ENCODE peak calls at places on chromosomes 16 and 17, in five cellular contexts. Y is lower lobe of right lung, E is GM23248, D is PC-3, U is HL-60. I is an unnamed sample.

GRCh38 chr17:41967921-41968578 is 1.5 kb downstream of the CNP start:
- DNase-seq in E (no peak), U (no peak), Y (no peak), D (no peak), I (no peak)

GRCh38 chr17:49972486-49973270 is 3.7 kb downstream of the DLX4 start:
- DNase-seq in U (no peak), Y (no peak), E (peak), D (no peak), I (no peak)

GRCh38 chr17:63764701-63765100 is 8.7 kb downstream of the CCDC47 start:
- DNase-seq in U (no peak), D (no peak), Y (no peak), E (peak), I (no peak)

GRCh38 chr16:68786685-68787418 is 49.8 kb downstream of the CDH1 start:
- DNase-seq in D (no peak), Y (no peak), U (no peak), E (peak), I (peak)

GRCh38 chr17:80219777-80220708 is at the start of the genes SGSH and SLC26A11:
- DNase-seq in D (peak), Y (peak), E (peak), U (no peak), I (peak)

GRCh38 chr17:76513306-76513692 is 12.1 kb upstream of the RHBDF2 start:
- DNase-seq in D (no peak), U (no peak), Y (no peak), E (no peak), I (no peak)

GRCh38 chr17:82230627-82231311 is 1.9 kb downstream of the SLC16A3 start:
- DNase-seq in U (peak), D (peak), E (peak), Y (peak), I (peak)

GRCh38 chr17:48944519-48945260 is at the start of gene SNF8:
- DNase-seq in Y (peak), U (peak), E (peak), D (peak), I (peak)

GRCh38 chr17:79473111-79473835 is 137.6 kb downstream of the RBFOX3 start:
- DNase-seq in E (no peak), Y (no peak), D (peak), U (no peak), I (no peak)

GRCh38 chr16:67116388-67117311 is 6.9 kb downstream of the PHAF1 start:
- DNase-seq in E (peak), Y (no peak), U (peak), D (no peak), I (no peak)

GRCh38 chr17:78174870-78175642 is 6.7 kb downstream of the SYNGR2 start:
- DNase-seq in Y (no peak), E (no peak), U (no peak), D (no peak), I (no peak)

GRCh38 chr16:991759-992158 is 10.2 kb downstream of the SOX8 start:
- DNase-seq in E (no peak), D (no peak), Y (no peak), U (no peak), I (no peak)

GRCh38 chr16:10465821-10466220 is 80.0 kb downstream of the ATF7IP2 start:
- DNase-seq in Y (no peak), D (no peak), E (peak), U (no peak), I (no peak)

GRCh38 chr17:51035436-51035835 is 85.2 kb downstream of the SPAG9 start:
- DNase-seq in Y (no peak), E (peak), U (peak), D (no peak), I (peak)

GRCh38 chr17:17175917-17176316 is 30.2 kb downstream of the PLD6 start:
- DNase-seq in E (no peak), Y (no peak), D (no peak), U (peak), I (no peak)

GRCh38 chr17:40290629-40291296 is 3.1 kb downstream of the CDC6 start:
- DNase-seq in Y (no peak), D (peak), U (peak), E (peak), I (peak)

GRCh38 chr17:76558210-76559095 is 18.6 kb downstream of the PRCD start:
- DNase-seq in E (peak), D (peak), Y (no peak), U (peak), I (no peak)

GRCh38 chr16:54875443-54875842 is 55.2 kb upstream of the IRX5 start:
- DNase-seq in Y (no peak), U (no peak), D (no peak), E (no peak), I (no peak)

GRCh38 chr17:75783069-75783783 is 1.4 kb upstream of the UNK start:
- DNase-seq in Y (no peak), E (peak), U (peak), D (peak), I (peak)

GRCh38 chr17:33291248-33292183 is 1.6 kb downstream of the ASIC2 start:
- DNase-seq in D (no peak), Y (peak), U (peak), E (peak), I (no peak)

GRCh38 chr16:3183445-3184139 is 4.4 kb upstream of the OR1F1 start:
- DNase-seq in D (no peak), E (peak), U (no peak), Y (no peak), I (no peak)

GRCh38 chr16:79071424-79071823 is 529.1 kb downstream of the MAF start:
- DNase-seq in Y (no peak), D (no peak), U (no peak), E (no peak), I (no peak)

GRCh38 chr16:79066621-79067020 is 533.9 kb downstream of the MAF start:
- DNase-seq in U (no peak), D (no peak), E (no peak), Y (no peak), I (no peak)

GRCh38 chr16:79067600-79067999 is 532.9 kb downstream of the MAF start:
- DNase-seq in U (no peak), E (peak), D (no peak), Y (no peak), I (no peak)

GRCh38 chr16:79069634-79070033 is 530.9 kb downstream of the MAF start:
- DNase-seq in Y (no peak), U (no peak), E (no peak), D (no peak), I (no peak)

GRCh38 chr16:79069118-79069517 is 531.4 kb downstream of the MAF start:
- DNase-seq in Y (no peak), U (no peak), D (no peak), E (no peak), I (no peak)
- H3K27ac ChIP-seq in Y (no peak), U (no peak), D (no peak), E (no peak), I (no peak)

GRCh38 chr17:10623786-10624338 is 33.2 kb downstream of the MYH3 start:
- DNase-seq in E (no peak), Y (no peak), U (no peak), D (no peak), I (no peak)

GRCh38 chr17:10621397-10621796 is 35.7 kb downstream of the MYH3 start:
- DNase-seq in E (no peak), D (no peak), U (no peak), Y (no peak), I (no peak)

GRCh38 chr17:10622610-10623485 is 34.3 kb downstream of the MYH3 start:
- DNase-seq in Y (no peak), U (no peak), E (no peak), D (no peak), I (no peak)

GRCh38 chr17:10618202-10618635 is 38.9 kb downstream of the MYH3 start:
- DNase-seq in D (peak), E (peak), U (peak), Y (peak), I (peak)

DNA sequence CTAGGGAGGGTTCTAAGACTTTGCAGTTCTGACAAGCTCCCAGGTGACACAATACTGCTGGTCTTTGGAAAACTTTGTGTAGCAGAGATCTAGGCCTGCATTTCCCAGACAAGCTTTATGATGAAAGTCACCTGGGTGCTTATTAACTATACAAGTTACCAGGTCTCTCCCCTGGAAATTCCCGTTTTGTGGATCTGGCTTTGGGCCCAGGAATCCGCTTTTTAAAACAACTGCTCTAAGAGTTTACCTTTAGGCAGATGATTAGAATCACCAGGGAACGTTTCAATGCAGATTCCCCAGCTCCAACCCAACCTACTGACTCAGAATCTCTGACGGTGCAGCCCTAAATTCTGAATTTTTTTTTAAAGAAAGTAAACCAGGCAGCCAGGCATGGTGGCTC is 36.3 kb downstream of the MYH3 start:
- DNase-seq in D (peak), E (no peak), U (no peak), Y (no peak), I (no peak)
- H3K27ac ChIP-seq in D (no peak), E (no peak), U (no peak), Y (no peak), I (no peak)

DNA sequence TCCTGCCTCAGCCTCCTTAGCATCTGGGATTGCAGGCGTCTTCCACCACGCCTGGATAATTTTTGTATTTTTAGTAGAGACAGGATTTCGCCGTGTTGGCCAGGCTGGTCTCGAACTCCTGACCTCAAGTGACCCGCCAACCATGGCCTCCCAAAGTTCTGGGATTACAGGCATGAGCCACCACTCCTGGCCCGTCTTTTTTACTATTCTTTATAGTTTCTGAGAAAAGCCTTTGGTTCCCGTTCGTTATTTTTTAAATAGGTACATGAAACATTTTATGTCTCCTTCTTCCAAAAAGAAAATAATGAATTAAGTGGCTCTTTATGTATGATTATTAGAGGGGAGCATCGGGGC is 570 bp upstream of the BCO1 start:
- DNase-seq in U (no peak), Y (no peak), E (no peak), D (no peak), I (no peak)
- H3K27ac ChIP-seq in U (no peak), Y (peak), E (no peak), D (no peak), I (no peak)

GRCh38 chr16:56336711-56337110 is 88.6 kb downstream of the AMFR start:
- DNase-seq in D (no peak), Y (no peak), E (no peak), U (no peak), I (no peak)
- H3K27ac ChIP-seq in D (no peak), Y (no peak), E (no peak), U (no peak), I (no peak)

DNA sequence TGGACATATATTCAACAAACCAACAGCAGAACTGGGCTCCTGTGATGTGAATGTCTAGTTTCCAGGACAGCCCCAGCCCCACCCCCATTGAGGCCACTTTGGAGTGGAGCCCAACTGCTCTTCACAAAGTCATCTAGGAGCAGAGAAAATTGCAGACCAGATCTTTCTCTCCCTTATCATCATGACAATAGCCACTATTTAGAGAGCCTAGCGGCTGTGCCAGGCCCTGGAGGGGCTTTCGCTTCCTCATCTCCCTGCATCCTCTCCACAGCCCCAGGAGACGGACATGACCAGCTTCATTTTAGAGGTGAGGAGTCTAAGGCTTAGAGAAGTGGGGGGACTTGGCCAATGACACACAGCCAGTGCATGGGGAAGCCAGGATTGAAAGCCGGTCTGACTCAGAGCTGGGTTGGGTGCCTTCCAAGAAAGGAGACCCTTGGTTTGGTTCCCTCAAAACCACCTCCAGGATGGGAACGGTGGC is 1.4 kb downstream of the PRSS8 start:
- DNase-seq in U (peak), Y (no peak), D (no peak), E (no peak), I (no peak)
- H3K27ac ChIP-seq in U (peak), Y (peak), D (no peak), E (no peak), I (no peak)